ENCODE peak calls at places on chromosomes 13 and 19, in eight cellular contexts. One of them, this sample, is unnamed.

GRCh38 chr13:109781384-109782065 is 4.9 kb downstream of the IRS2 start:
- DNase-seq in HepG2: no peak
- DNase-seq in K562: no peak
- DNase-seq in GM12878: no peak
- DNase-seq in H1: no peak
- DNase-seq in A549: no peak
- DNase-seq in WTC11: no peak
- DNase-seq in IMR-90: no peak
- DNase-seq in this sample: peak

GRCh38 chr19:9967326-9967725 is 31.0 kb upstream of the OLFM2 start:
- DNase-seq in HepG2: no peak
- DNase-seq in H1: no peak
- DNase-seq in GM12878: no peak
- DNase-seq in A549: no peak
- DNase-seq in K562: no peak
- DNase-seq in WTC11: no peak
- DNase-seq in IMR-90: peak
- DNase-seq in this sample: no peak

GRCh38 chr13:50197705-50198104 is 182.5 kb downstream of the KCNRG start:
- DNase-seq in H1: no peak
- DNase-seq in A549: no peak
- DNase-seq in K562: no peak
- DNase-seq in WTC11: no peak
- DNase-seq in IMR-90: peak
- DNase-seq in HepG2: no peak
- DNase-seq in GM12878: no peak
- DNase-seq in this sample: no peak

GRCh38 chr13:111541345-111541744 is 220.9 kb downstream of the TEX29 start:
- DNase-seq in A549: no peak
- DNase-seq in HepG2: no peak
- DNase-seq in IMR-90: no peak
- DNase-seq in GM12878: no peak
- DNase-seq in K562: no peak
- DNase-seq in WTC11: no peak
- DNase-seq in H1: no peak
- DNase-seq in this sample: no peak

GRCh38 chr19:12834418-12834943 is at the start of gene RTBDN:
- DNase-seq in A549: no peak
- DNase-seq in GM12878: no peak
- DNase-seq in H1: no peak
- DNase-seq in WTC11: peak
- DNase-seq in HepG2: no peak
- DNase-seq in K562: no peak
- DNase-seq in IMR-90: no peak
- DNase-seq in this sample: no peak

GRCh38 chr19:409006-409514 is at the start of gene C2CD4C:
- DNase-seq in A549: no peak
- DNase-seq in H1: peak
- DNase-seq in IMR-90: no peak
- DNase-seq in WTC11: no peak
- DNase-seq in GM12878: no peak
- DNase-seq in K562: peak
- DNase-seq in HepG2: no peak
- DNase-seq in this sample: peak

GRCh38 chr19:54469496-54469934 is 3.6 kb downstream of the CDC42EP5 start:
- DNase-seq in WTC11: no peak
- DNase-seq in A549: no peak
- DNase-seq in GM12878: no peak
- DNase-seq in HepG2: no peak
- DNase-seq in K562: peak
- DNase-seq in H1: no peak
- DNase-seq in IMR-90: no peak
- DNase-seq in this sample: no peak

GRCh38 chr13:59584902-59585670 is 578.6 kb downstream of the DIAPH3 start:
- DNase-seq in H1: no peak
- DNase-seq in WTC11: no peak
- DNase-seq in HepG2: no peak
- DNase-seq in IMR-90: no peak
- DNase-seq in A549: no peak
- DNase-seq in GM12878: no peak
- DNase-seq in K562: no peak
- DNase-seq in this sample: no peak

GRCh38 chr19:36819130-36819630 is 19.0 kb downstream of the ZNF790 start:
- DNase-seq in K562: no peak
- DNase-seq in HepG2: no peak
- DNase-seq in IMR-90: no peak
- DNase-seq in WTC11: no peak
- DNase-seq in H1: no peak
- DNase-seq in GM12878: no peak
- DNase-seq in A549: no peak
- DNase-seq in this sample: no peak

GRCh38 chr13:19618925-19619324 is 14.5 kb upstream of the MPHOSPH8 start:
- DNase-seq in IMR-90: peak
- DNase-seq in HepG2: peak
- DNase-seq in A549: no peak
- DNase-seq in WTC11: peak
- DNase-seq in GM12878: no peak
- DNase-seq in H1: peak
- DNase-seq in K562: peak
- DNase-seq in this sample: peak

GRCh38 chr13:83153833-83154232 is 728.4 kb downstream of the SLITRK1 start:
- DNase-seq in WTC11: no peak
- DNase-seq in H1: no peak
- DNase-seq in GM12878: no peak
- DNase-seq in IMR-90: no peak
- DNase-seq in K562: no peak
- DNase-seq in A549: no peak
- DNase-seq in HepG2: no peak
- DNase-seq in this sample: no peak

GRCh38 chr19:45151821-45152503 is 8.8 kb downstream of the NKPD1 start:
- DNase-seq in H1: no peak
- DNase-seq in A549: no peak
- DNase-seq in GM12878: no peak
- DNase-seq in HepG2: no peak
- DNase-seq in K562: no peak
- DNase-seq in IMR-90: no peak
- DNase-seq in WTC11: peak
- DNase-seq in this sample: no peak

GRCh38 chr19:53537126-53537522 is 821 bp upstream of the ZNF331 start:
- DNase-seq in H1: no peak
- DNase-seq in K562: no peak
- DNase-seq in A549: no peak
- DNase-seq in WTC11: no peak
- DNase-seq in GM12878: no peak
- DNase-seq in IMR-90: no peak
- DNase-seq in HepG2: no peak
- DNase-seq in this sample: no peak

GRCh38 chr19:46081928-46082727 is 41.3 kb upstream of the IGFL4 start:
- DNase-seq in H1: no peak
- DNase-seq in K562: peak
- DNase-seq in WTC11: no peak
- DNase-seq in IMR-90: peak
- DNase-seq in GM12878: peak
- DNase-seq in A549: peak
- DNase-seq in HepG2: peak
- DNase-seq in this sample: peak

GRCh38 chr13:79533781-79534400 is 52.9 kb downstream of the NDFIP2 start:
- DNase-seq in GM12878: no peak
- DNase-seq in HepG2: no peak
- DNase-seq in WTC11: no peak
- DNase-seq in IMR-90: peak
- DNase-seq in H1: no peak
- DNase-seq in A549: no peak
- DNase-seq in K562: no peak
- DNase-seq in this sample: no peak

GRCh38 chr13:95403349-95404140 is 102.3 kb upstream of the ABCC4 start:
- DNase-seq in HepG2: no peak
- DNase-seq in K562: no peak
- DNase-seq in WTC11: peak
- DNase-seq in IMR-90: no peak
- DNase-seq in A549: no peak
- DNase-seq in H1: peak
- DNase-seq in GM12878: no peak
- DNase-seq in this sample: no peak

GRCh38 chr19:58570770-58571574 is 2.2 kb downstream of the MZF1 start:
- DNase-seq in H1: no peak
- DNase-seq in HepG2: no peak
- DNase-seq in IMR-90: no peak
- DNase-seq in GM12878: no peak
- DNase-seq in K562: no peak
- DNase-seq in WTC11: peak
- DNase-seq in A549: no peak
- DNase-seq in this sample: no peak

GRCh38 chr13:94272038-94272437 is 207.4 kb downstream of the DCT start:
- DNase-seq in IMR-90: peak
- DNase-seq in A549: no peak
- DNase-seq in HepG2: no peak
- DNase-seq in K562: no peak
- DNase-seq in WTC11: no peak
- DNase-seq in H1: no peak
- DNase-seq in GM12878: no peak
- DNase-seq in this sample: no peak

GRCh38 chr13:55230570-55230908 is 1910.2 kb upstream of the PRR20A start:
- DNase-seq in HepG2: no peak
- DNase-seq in GM12878: no peak
- DNase-seq in K562: no peak
- DNase-seq in WTC11: no peak
- DNase-seq in IMR-90: no peak
- DNase-seq in H1: no peak
- DNase-seq in A549: no peak
- DNase-seq in this sample: no peak

GRCh38 chr13:46382224-46382623 is 4.8 kb downstream of the RUBCNL start:
- DNase-seq in H1: no peak
- DNase-seq in HepG2: no peak
- DNase-seq in GM12878: no peak
- DNase-seq in K562: no peak
- DNase-seq in A549: no peak
- DNase-seq in IMR-90: no peak
- DNase-seq in WTC11: no peak
- DNase-seq in this sample: no peak

DNA sequence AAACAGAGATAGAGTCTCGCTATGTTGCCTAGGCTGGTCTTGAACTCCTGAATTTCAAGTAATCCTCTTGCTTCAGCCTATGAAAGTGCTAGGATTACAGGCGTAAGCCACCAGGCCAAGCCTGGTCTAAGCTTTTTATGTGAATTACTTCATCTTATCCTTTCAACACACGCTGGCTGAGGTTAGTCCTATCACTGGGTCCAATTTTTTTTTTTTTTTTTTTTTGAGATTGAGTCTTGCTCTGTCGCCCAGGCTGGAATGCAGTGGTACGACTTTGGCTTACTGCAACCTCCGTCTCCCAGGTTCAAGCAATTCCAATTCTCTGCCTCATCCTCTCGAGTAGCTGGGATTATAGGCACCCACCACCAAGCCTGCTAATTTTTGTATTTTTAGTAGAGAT is 10.4 kb downstream of the MYO1F start:
- DNase-seq in WTC11: no peak
- DNase-seq in H1: no peak
- DNase-seq in HepG2: no peak
- DNase-seq in IMR-90: no peak
- DNase-seq in K562: no peak
- DNase-seq in A549: no peak
- DNase-seq in GM12878: no peak
- DNase-seq in this sample: no peak
- TF ChIP-seq USF2 in WTC11: no peak
- TF ChIP-seq USF2 in H1: no peak
- TF ChIP-seq USF2 in HepG2: no peak
- TF ChIP-seq USF2 in IMR-90: no peak
- TF ChIP-seq USF2 in K562: no peak
- TF ChIP-seq USF2 in A549: no peak
- TF ChIP-seq USF2 in GM12878: no peak
- TF ChIP-seq USF2 in this sample: no peak

GRCh38 chr19:19647037-19647835 is 3.8 kb upstream of the GMIP start:
- DNase-seq in IMR-90: no peak
- DNase-seq in K562: no peak
- DNase-seq in A549: no peak
- DNase-seq in HepG2: no peak
- DNase-seq in H1: no peak
- DNase-seq in WTC11: no peak
- DNase-seq in GM12878: no peak
- DNase-seq in this sample: no peak
- TF ChIP-seq USF2 in IMR-90: no peak
- TF ChIP-seq USF2 in K562: no peak
- TF ChIP-seq USF2 in A549: no peak
- TF ChIP-seq USF2 in HepG2: no peak
- TF ChIP-seq USF2 in H1: no peak
- TF ChIP-seq USF2 in WTC11: no peak
- TF ChIP-seq USF2 in GM12878: no peak
- TF ChIP-seq USF2 in this sample: no peak

DNA sequence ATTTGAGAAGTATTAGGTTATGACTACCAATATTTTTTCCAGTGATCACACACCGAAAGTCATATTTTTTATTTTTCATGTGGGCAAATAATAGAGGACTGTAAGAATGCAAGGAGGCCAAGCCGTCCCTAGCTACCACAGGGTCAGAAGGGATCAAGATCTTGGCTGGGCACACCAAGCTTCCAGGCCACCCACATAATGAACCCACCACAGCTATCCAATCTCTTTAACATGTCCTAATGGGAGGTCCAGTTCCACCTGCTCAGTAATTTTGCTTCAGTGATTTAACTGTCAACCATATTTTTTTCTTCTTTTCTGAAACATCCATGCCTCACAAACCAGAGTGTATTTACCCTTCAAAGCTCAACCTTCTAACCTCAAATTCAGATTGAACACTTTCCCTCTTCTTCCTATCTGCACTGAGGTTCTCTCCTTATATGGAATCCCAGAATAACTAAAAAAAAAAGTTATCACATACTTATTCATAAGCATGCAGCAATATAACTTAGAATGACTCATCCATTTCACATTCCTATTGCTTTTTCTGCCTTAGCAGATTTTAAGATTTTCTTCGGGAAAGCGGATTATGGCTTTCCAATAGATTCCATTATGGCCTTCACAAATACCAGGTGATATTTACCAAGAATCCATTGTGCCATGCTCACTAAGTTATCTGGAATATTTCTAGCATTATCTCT is 12.2 kb downstream of the ARGLU1 start:
- DNase-seq in K562: no peak
- DNase-seq in WTC11: no peak
- DNase-seq in H1: no peak
- DNase-seq in GM12878: no peak
- DNase-seq in IMR-90: peak
- DNase-seq in A549: no peak
- DNase-seq in HepG2: no peak
- DNase-seq in this sample: no peak
- TF ChIP-seq USF2 in K562: no peak
- TF ChIP-seq USF2 in WTC11: no peak
- TF ChIP-seq USF2 in H1: no peak
- TF ChIP-seq USF2 in GM12878: no peak
- TF ChIP-seq USF2 in IMR-90: no peak
- TF ChIP-seq USF2 in A549: no peak
- TF ChIP-seq USF2 in HepG2: no peak
- TF ChIP-seq USF2 in this sample: no peak

DNA sequence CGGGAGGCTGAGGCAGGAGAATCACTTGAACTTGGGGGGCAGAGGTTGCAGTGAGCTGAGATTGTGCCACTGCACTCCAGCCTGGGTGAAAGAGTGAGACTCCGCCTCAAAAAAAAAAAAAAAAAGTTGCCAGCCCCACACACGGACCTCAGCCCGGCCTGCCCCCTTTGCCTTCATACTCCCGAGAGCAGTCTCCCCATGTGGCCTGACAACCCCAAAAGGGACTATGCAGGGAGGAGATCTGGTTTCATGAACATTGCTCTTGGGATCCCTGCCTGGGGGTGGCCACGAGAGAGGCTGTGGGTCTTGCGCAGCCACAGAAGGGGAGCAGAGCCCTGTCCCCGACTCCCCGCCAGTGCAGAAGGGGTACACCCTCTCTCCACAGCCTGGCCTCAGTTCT is 30.9 kb upstream of the ADGRE5 start:
- DNase-seq in GM12878: no peak
- DNase-seq in HepG2: no peak
- DNase-seq in K562: peak
- DNase-seq in H1: no peak
- DNase-seq in WTC11: no peak
- DNase-seq in A549: no peak
- DNase-seq in IMR-90: no peak
- DNase-seq in this sample: no peak
- TF ChIP-seq USF2 in GM12878: no peak
- TF ChIP-seq USF2 in HepG2: no peak
- TF ChIP-seq USF2 in K562: no peak
- TF ChIP-seq USF2 in H1: no peak
- TF ChIP-seq USF2 in WTC11: no peak
- TF ChIP-seq USF2 in A549: no peak
- TF ChIP-seq USF2 in IMR-90: no peak
- TF ChIP-seq USF2 in this sample: no peak